ENCODE peak calls at places on chromosomes 6 and 20, in five cellular contexts. V, O, Y, B and I are unnamed samples. For H3K4me1, the result is how much of the 10 kb centered on the place peaks cover.

GRCh38 chr6:12548526-12548925 is 168.0 kb upstream of the PHACTR1 start:
- DNase-seq in V (no peak), O (no peak), Y (no peak), B (no peak), I (no peak)

GRCh38 chr20:48266571-48266970 is 481.3 kb upstream of the SULF2 start:
- DNase-seq in V (no peak), O (no peak), Y (no peak), B (no peak), I (no peak)

GRCh38 chr6:1477432-1478090 is 88.2 kb downstream of the FOXF2 start:
- DNase-seq in V (no peak), O (peak), Y (no peak), B (no peak), I (no peak)

GRCh38 chr6:40794581-40794980 is 207.4 kb upstream of the LRFN2 start:
- DNase-seq in V (no peak), O (no peak), Y (peak), B (no peak), I (no peak)

GRCh38 chr6:159044899-159045727 is at the start of gene TAGAP:
- DNase-seq in V (peak), O (no peak), Y (peak), B (peak), I (peak)

GRCh38 chr6:40889137-40889832 is 149.7 kb downstream of the UNC5CL start:
- DNase-seq in V (no peak), O (no peak), Y (no peak), B (no peak), I (no peak)

GRCh38 chr20:4973330-4974097 is 27.8 kb downstream of the SLC23A2 start:
- DNase-seq in V (peak), O (peak), Y (peak), B (peak), I (no peak)

GRCh38 chr6:163098827-163099469 is 315.6 kb upstream of the QKI start:
- DNase-seq in V (no peak), O (no peak), Y (no peak), B (no peak), I (no peak)

GRCh38 chr20:63520939-63521601 is 505 bp downstream of the PPDPF start:
- DNase-seq in V (peak), O (peak), Y (peak), B (peak), I (peak)

GRCh38 chr6:3022765-3023662 is 23.3 kb downstream of the NQO2 start:
- DNase-seq in V (no peak), O (peak), Y (no peak), B (no peak), I (peak)

GRCh38 chr6:118080547-118080946 is 173.5 kb downstream of the SLC35F1 start:
- DNase-seq in V (no peak), O (no peak), Y (no peak), B (no peak), I (no peak)

GRCh38 chr20:61674688-61675087 is 391.0 kb downstream of the TAF4 start:
- DNase-seq in V (no peak), O (no peak), Y (no peak), B (no peak), I (no peak)

GRCh38 chr6:137087902-137088301 is 43.1 kb upstream of the IL20RA start:
- DNase-seq in V (no peak), O (no peak), Y (no peak), B (no peak), I (no peak)

GRCh38 chr6:29597184-29597583 is 12.3 kb downstream of the OR2H2 start:
- DNase-seq in V (no peak), O (no peak), Y (no peak), B (no peak), I (no peak)

GRCh38 chr6:42429042-42429574 is 22.6 kb downstream of the TRERF1 start:
- DNase-seq in V (no peak), O (no peak), Y (no peak), B (no peak), I (no peak)
- H3K4me3 ChIP-seq in V (no peak), O (no peak), Y (no peak), B (no peak), I (no peak)

GRCh38 chr20:45340951-45341350 is 7.3 kb downstream of the SDC4 start:
- DNase-seq in V (no peak), O (no peak), Y (peak), B (no peak), I (no peak)

GRCh38 chr20:45341579-45341938 is 6.7 kb downstream of the SDC4 start:
- DNase-seq in V (no peak), O (no peak), Y (peak), B (no peak), I (no peak)

GRCh38 chr20:45339084-45339483 is 9.1 kb downstream of the SDC4 start:
- DNase-seq in V (no peak), O (no peak), Y (no peak), B (peak), I (no peak)

GRCh38 chr20:45339799-45340198 is 8.4 kb downstream of the SDC4 start:
- DNase-seq in V (no peak), O (no peak), Y (no peak), B (no peak), I (no peak)

GRCh38 chr20:45340236-45340847 is 7.9 kb downstream of the SDC4 start:
- DNase-seq in V (peak), O (no peak), Y (peak), B (no peak), I (no peak)
- H3K27ac ChIP-seq in V (peak), O (peak), Y (peak), B (peak), I (no peak)

GRCh38 chr6:144332177-144332576 is 47.0 kb downstream of the UTRN start:
- DNase-seq in V (no peak), O (no peak), Y (no peak), B (no peak), I (no peak)
- H3K4me1 ChIP-seq in V (half or more), O (under half), Y (half or more), B (under half), I (under half)

DNA sequence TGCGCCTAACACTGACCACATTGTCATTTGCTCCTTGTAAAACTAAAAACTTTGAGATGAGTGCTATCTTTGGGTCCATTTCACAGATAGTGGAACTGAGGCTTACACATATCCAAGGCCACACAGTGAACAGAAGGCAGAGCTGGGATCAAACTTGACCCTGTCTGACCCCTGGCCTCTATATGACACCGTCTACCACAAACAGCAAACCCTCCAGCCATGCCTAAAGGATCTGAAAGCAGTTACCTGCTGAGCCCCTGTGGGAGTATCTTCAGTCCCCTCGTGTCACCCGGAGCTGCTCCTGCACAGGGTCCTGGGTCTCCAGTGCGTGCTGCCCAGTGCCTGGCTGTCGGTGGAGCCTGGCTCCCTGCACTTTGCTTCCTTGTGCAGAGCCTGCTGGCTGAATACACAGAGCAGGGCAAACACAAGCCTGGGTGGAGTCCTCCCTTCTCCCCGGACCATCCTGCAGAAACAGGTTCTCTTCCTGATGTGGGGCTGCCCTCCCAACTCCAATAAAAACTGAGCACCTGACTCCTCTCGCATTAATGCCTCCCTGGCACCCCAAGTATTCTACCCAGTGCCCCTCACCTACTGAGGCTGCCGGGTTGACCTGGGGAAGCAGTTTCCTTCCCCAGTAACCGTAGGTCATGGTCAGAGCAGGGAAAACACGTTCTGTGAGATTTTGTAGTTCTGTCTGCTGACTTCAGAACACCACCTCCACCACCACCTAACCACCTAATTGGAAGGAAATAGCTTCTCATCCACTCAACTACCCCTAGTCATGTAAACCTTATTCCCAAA is at the start of gene BCAS1:
- DNase-seq in V (no peak), O (peak), Y (no peak), B (peak), I (no peak)
- H3K4me3 ChIP-seq in V (no peak), O (no peak), Y (no peak), B (peak), I (no peak)

GRCh38 chr6:106272289-106272688 is 53.3 kb downstream of the ATG5 start:
- DNase-seq in V (no peak), O (no peak), Y (no peak), B (no peak), I (no peak)
- H3K27ac ChIP-seq in V (no peak), O (no peak), Y (no peak), B (no peak), I (no peak)